ENCODE peak calls at places on chromosomes 1 and 21, in eight cellular contexts. O is activated CD4-positive, alpha-beta T cell treated with anti-CD3 and anti-CD28 coated beads, Interleukin-2, amount 50 U/mL, for 1 hour; L is NCI-H2227 treated with DMSO at 0.1 percent for 48 hours; M is myocyte; X is progenitor cell of endocrine pancreas; T is stimulated activated CD8-positive, alpha-beta memory T cell treated with anti-CD3 and anti-CD28 coated beads, Interleukin-4, amount 100 ng/mL, for 48 hours; I is fibroblast of the aortic adventitia; B is C1 segment of cervical spinal cord. A is an unnamed sample.

GRCh38 chr1:30816211-30817082 is 58.9 kb upstream of the LAPTM5 start:
- DNase-seq in O (no peak), L (peak; percentile 84), M (peak; percentile 93), X (peak; percentile 42), T (no peak), I (peak; percentile 72), B (peak; percentile 84), A (peak; percentile 67)

GRCh38 chr1:25799758-25800537 is at the start of gene SELENON:
- DNase-seq in O (peak; percentile 17), L (peak; percentile 53), M (peak; percentile 52), X (peak; percentile 51), T (peak; percentile 43), I (peak; percentile 42), B (no peak), A (no peak)

GRCh38 chr1:156356875-156357534 is 12.0 kb upstream of the RHBG start:
- DNase-seq in O (peak; percentile 56), L (peak; percentile 40), M (peak; percentile 9), X (peak; percentile 76), T (peak; percentile 77), I (no peak), B (no peak), A (no peak)

GRCh38 chr1:43835141-43836021 is 98.2 kb upstream of the ARTN start:
- DNase-seq in O (no peak), L (no peak), M (peak; percentile 98), X (no peak), T (no peak), I (peak; percentile 88), B (no peak), A (peak; percentile 95)

GRCh38 chr1:17167783-17168479 is 37.0 kb upstream of the PADI1 start:
- DNase-seq in O (no peak), L (peak; percentile 63), M (peak; percentile 41), X (no peak), T (no peak), I (peak; percentile 56), B (no peak), A (peak; percentile 97)

GRCh38 chr1:41773144-41773571 is 145.6 kb downstream of the HIVEP3 start:
- DNase-seq in O (no peak), L (no peak), M (no peak), X (no peak), T (no peak), I (peak; percentile 94), B (no peak), A (no peak)

GRCh38 chr1:8152731-8153702 is 126.9 kb upstream of the ERRFI1 start:
- DNase-seq in O (peak; percentile 41), L (no peak), M (no peak), X (no peak), T (peak; percentile 59), I (no peak), B (no peak), A (no peak)

GRCh38 chr1:25529518-25530347 is 13.7 kb upstream of the LDLRAP1 start:
- DNase-seq in O (no peak), L (no peak), M (no peak), X (no peak), T (no peak), I (no peak), B (no peak), A (no peak)

GRCh38 chr21:28393279-28393678 is 599.4 kb downstream of the LTN1 start:
- DNase-seq in O (no peak), L (no peak), M (no peak), X (no peak), T (no peak), I (no peak), B (no peak), A (no peak)

GRCh38 chr1:180535418-180535999 is 23.3 kb upstream of the OVAAL start:
- DNase-seq in O (no peak), L (no peak), M (no peak), X (no peak), T (no peak), I (no peak), B (no peak), A (no peak)

GRCh38 chr1:23424171-23424959 is at the start of gene TCEA3:
- DNase-seq in O (peak; percentile 24), L (peak; percentile 58), M (peak; percentile 42), X (no peak), T (peak; percentile 32), I (no peak), B (no peak), A (no peak)

GRCh38 chr1:23263380-23263887 is 46.1 kb upstream of the HTR1D start:
- DNase-seq in O (no peak), L (no peak), M (no peak), X (no peak), T (no peak), I (no peak), B (no peak), A (no peak)

GRCh38 chr1:74341702-74342339 is 106.6 kb downstream of the TNNI3K start:
- DNase-seq in O (no peak), L (no peak), M (no peak), X (no peak), T (no peak), I (no peak), B (no peak), A (no peak)

GRCh38 chr21:41641510-41641815 is 125.4 kb downstream of the RIPK4 start:
- DNase-seq in O (no peak), L (no peak), M (no peak), X (no peak), T (no peak), I (no peak), B (no peak), A (no peak)

GRCh38 chr1:231571904-231572303 is 43.4 kb downstream of the TSNAX start:
- DNase-seq in O (no peak), L (no peak), M (no peak), X (no peak), T (no peak), I (peak; percentile 6), B (no peak), A (no peak)

GRCh38 chr21:44399151-44399954 is 45.9 kb downstream of the TRPM2 start:
- DNase-seq in O (no peak), L (no peak), M (no peak), X (no peak), T (no peak), I (no peak), B (no peak), A (no peak)

GRCh38 chr1:159752135-159752580 is 28.6 kb upstream of the DUSP23 start:
- DNase-seq in O (no peak), L (no peak), M (peak; percentile 15), X (no peak), T (no peak), I (peak; percentile 93), B (no peak), A (no peak)

A was measured in HS-27A.